ENCODE peak calls at places on chromosomes 2 and 18, in four cellular contexts. One of them, this sample, is unnamed.

GRCh38 chr18:73244411-73244810 is 376.6 kb upstream of the NETO1 start:
- DNase-seq in ovary: no peak
- DNase-seq in NCI-H345: no peak
- DNase-seq in epithelial cell of prostate: no peak
- DNase-seq in this sample: no peak

GRCh38 chr2:239046822-239047221 is 198.9 kb downstream of the TWIST2 start:
- DNase-seq in ovary: no peak
- DNase-seq in NCI-H345: no peak
- DNase-seq in epithelial cell of prostate: no peak
- DNase-seq in this sample: no peak

GRCh38 chr18:76568726-76569125 is 73.7 kb upstream of the ZNF516 start:
- DNase-seq in ovary: no peak
- DNase-seq in NCI-H345: no peak
- DNase-seq in epithelial cell of prostate: no peak
- DNase-seq in this sample: no peak

GRCh38 chr18:49933530-49933929 is 120.2 kb upstream of the ACAA2 start:
- DNase-seq in ovary: no peak
- DNase-seq in NCI-H345: no peak
- DNase-seq in epithelial cell of prostate: peak
- DNase-seq in this sample: no peak

GRCh38 chr2:231297108-231297908 is 98.2 kb upstream of the B3GNT7 start:
- DNase-seq in ovary: peak
- DNase-seq in NCI-H345: no peak
- DNase-seq in epithelial cell of prostate: no peak
- DNase-seq in this sample: peak

GRCh38 chr18:25853716-25854465 is 236.5 kb downstream of the SS18 start:
- DNase-seq in ovary: no peak
- DNase-seq in NCI-H345: no peak
- DNase-seq in epithelial cell of prostate: no peak
- DNase-seq in this sample: no peak

GRCh38 chr2:176234216-176234615 is 35.0 kb upstream of the MTX2 start:
- DNase-seq in ovary: no peak
- DNase-seq in NCI-H345: no peak
- DNase-seq in epithelial cell of prostate: no peak
- DNase-seq in this sample: peak

GRCh38 chr2:145777297-145777696 is 1257.4 kb upstream of the ZEB2 start:
- DNase-seq in ovary: no peak
- DNase-seq in NCI-H345: no peak
- DNase-seq in epithelial cell of prostate: no peak
- DNase-seq in this sample: peak

GRCh38 chr2:215764441-215765048 is 248.8 kb downstream of the MREG start:
- DNase-seq in ovary: no peak
- DNase-seq in NCI-H345: no peak
- DNase-seq in epithelial cell of prostate: peak
- DNase-seq in this sample: peak

GRCh38 chr2:67388680-67389079 is 8.5 kb upstream of the ETAA1 start:
- DNase-seq in ovary: no peak
- DNase-seq in NCI-H345: no peak
- DNase-seq in epithelial cell of prostate: no peak
- DNase-seq in this sample: no peak

GRCh38 chr2:173966274-173967098 is 1.3 kb upstream of the SP3 start:
- DNase-seq in ovary: no peak
- DNase-seq in NCI-H345: no peak
- DNase-seq in epithelial cell of prostate: no peak
- DNase-seq in this sample: peak

GRCh38 chr2:317501-318424 is 29.9 kb upstream of the ALKAL2 start:
- DNase-seq in ovary: no peak
- DNase-seq in NCI-H345: no peak
- DNase-seq in epithelial cell of prostate: no peak
- DNase-seq in this sample: no peak

GRCh38 chr2:86056935-86057334 is 48.8 kb downstream of the POLR1A start:
- DNase-seq in ovary: no peak
- DNase-seq in NCI-H345: no peak
- DNase-seq in epithelial cell of prostate: no peak
- DNase-seq in this sample: no peak

GRCh38 chr2:157194097-157194688 is 63.3 kb upstream of the GALNT5 start:
- DNase-seq in ovary: no peak
- DNase-seq in NCI-H345: peak
- DNase-seq in epithelial cell of prostate: no peak
- DNase-seq in this sample: peak

GRCh38 chr2:54279385-54279784 is 23.4 kb upstream of the TSPYL6 start:
- DNase-seq in ovary: no peak
- DNase-seq in NCI-H345: no peak
- DNase-seq in epithelial cell of prostate: no peak
- DNase-seq in this sample: no peak

GRCh38 chr18:43875496-43875895 is 598.2 kb upstream of the SYT4 start:
- DNase-seq in ovary: no peak
- DNase-seq in NCI-H345: no peak
- DNase-seq in epithelial cell of prostate: no peak
- DNase-seq in this sample: peak

GRCh38 chr2:188784269-188784762 is 189.9 kb upstream of the COL3A1 start:
- DNase-seq in ovary: no peak
- DNase-seq in NCI-H345: no peak
- DNase-seq in epithelial cell of prostate: no peak
- DNase-seq in this sample: no peak

GRCh38 chr2:241490444-241490760 is 18.0 kb downstream of the STK25 start:
- DNase-seq in ovary: no peak
- DNase-seq in NCI-H345: no peak
- DNase-seq in epithelial cell of prostate: no peak
- DNase-seq in this sample: no peak

GRCh38 chr2:7196871-7197270 is 279.7 kb downstream of the RNF144A start:
- DNase-seq in ovary: no peak
- DNase-seq in NCI-H345: no peak
- DNase-seq in epithelial cell of prostate: no peak
- DNase-seq in this sample: no peak

GRCh38 chr2:62473428-62473827 is 32.6 kb downstream of the TMEM17 start:
- DNase-seq in ovary: no peak
- DNase-seq in NCI-H345: no peak
- DNase-seq in epithelial cell of prostate: no peak
- DNase-seq in this sample: no peak

GRCh38 chr2:26587966-26588365 is 53.2 kb downstream of the CIB4 start:
- DNase-seq in ovary: no peak
- DNase-seq in NCI-H345: peak
- DNase-seq in epithelial cell of prostate: no peak
- DNase-seq in this sample: no peak

GRCh38 chr2:15940661-15941482 is 522 bp downstream of the MYCN start:
- DNase-seq in ovary: peak
- DNase-seq in NCI-H345: no peak
- DNase-seq in epithelial cell of prostate: no peak
- DNase-seq in this sample: no peak

GRCh38 chr18:6682437-6683111 is 46.9 kb upstream of the ARHGAP28 start:
- DNase-seq in ovary: no peak
- DNase-seq in NCI-H345: no peak
- DNase-seq in epithelial cell of prostate: no peak
- DNase-seq in this sample: no peak

GRCh38 chr2:96260404-96261260 is 5.2 kb downstream of the TMEM127 start:
- DNase-seq in ovary: peak
- DNase-seq in NCI-H345: peak
- DNase-seq in epithelial cell of prostate: peak
- DNase-seq in this sample: peak

This sample was measured in renal cortical epithelial cell.